ENCODE peak calls at places on chromosomes 11 and 22, in seven cellular contexts. H, N, K, M, L, B and U are unnamed samples.

GRCh38 chr22:30564045-30564765 is 10.3 kb downstream of the GAL3ST1 start:
- DNase-seq in H (no peak), N (no peak), K (no peak), M (no peak), L (no peak), B (no peak), U (no peak)

GRCh38 chr22:43000441-43001175 is 14.3 kb downstream of the PACSIN2 start:
- DNase-seq in H (no peak), N (no peak), K (no peak), M (no peak), L (no peak), B (no peak), U (peak; percentile 17)

GRCh38 chr11:45097721-45098493 is 48.5 kb upstream of the PRDM11 start:
- DNase-seq in H (peak; percentile 29), N (no peak), K (no peak), M (peak; percentile 55), L (no peak), B (no peak), U (peak; percentile 49)

GRCh38 chr22:35312198-35313059 is 12.7 kb downstream of the TOM1 start:
- DNase-seq in H (no peak), N (no peak), K (no peak), M (no peak), L (no peak), B (no peak), U (peak; percentile 62)

GRCh38 chr22:32416556-32417085 is 4.6 kb upstream of the RTCB start:
- DNase-seq in H (no peak), N (no peak), K (no peak), M (no peak), L (no peak), B (no peak), U (no peak)

GRCh38 chr11:17764446-17765218 is 30.1 kb downstream of the KCNC1 start:
- DNase-seq in H (no peak), N (no peak), K (no peak), M (no peak), L (no peak), B (no peak), U (no peak)

GRCh38 chr11:79285756-79286155 is 155.1 kb downstream of the TENM4 start:
- DNase-seq in H (no peak), N (no peak), K (no peak), M (no peak), L (no peak), B (no peak), U (no peak)

GRCh38 chr11:14411818-14412217 is 52.8 kb upstream of the RRAS2 start:
- DNase-seq in H (no peak), N (no peak), K (no peak), M (no peak), L (no peak), B (no peak), U (peak; percentile 93)

GRCh38 chr22:35728639-35729308 is 11.1 kb downstream of the APOL5 start:
- DNase-seq in H (no peak), N (no peak), K (no peak), M (no peak), L (no peak), B (no peak), U (peak; percentile 15)

GRCh38 chr11:1733009-1733715 is 17.2 kb downstream of the IFITM10 start:
- DNase-seq in H (no peak), N (no peak), K (no peak), M (no peak), L (no peak), B (no peak), U (no peak)

GRCh38 chr11:72411623-72412532 is 22.5 kb downstream of the CLPB start:
- DNase-seq in H (no peak), N (peak; percentile 55), K (no peak), M (no peak), L (no peak), B (no peak), U (no peak)

GRCh38 chr11:112581747-112582146 is 321.1 kb upstream of the PLET1 start:
- DNase-seq in H (no peak), N (no peak), K (no peak), M (no peak), L (no peak), B (no peak), U (no peak)

GRCh38 chr22:23518381-23519187 is 61.5 kb downstream of the IGLL1 start:
- DNase-seq in H (no peak), N (no peak), K (no peak), M (no peak), L (no peak), B (no peak), U (no peak)

GRCh38 chr22:42977574-42977973 is 37.4 kb downstream of the PACSIN2 start:
- DNase-seq in H (no peak), N (no peak), K (no peak), M (no peak), L (no peak), B (no peak), U (no peak)

GRCh38 chr11:29333993-29334780 is 682.6 kb downstream of the KCNA4 start:
- DNase-seq in H (no peak), N (peak; percentile 28), K (no peak), M (no peak), L (peak; percentile 15), B (no peak), U (peak; percentile 70)

GRCh38 chr11:60924906-60925684 is 835 bp downstream of the TMEM132A start:
- DNase-seq in H (no peak), N (no peak), K (no peak), M (no peak), L (peak; percentile 74), B (no peak), U (no peak)

GRCh38 chr11:118142809-118143208 is 9.8 kb downstream of the SCN4B start:
- DNase-seq in H (no peak), N (no peak), K (no peak), M (no peak), L (no peak), B (no peak), U (peak; percentile 20)

GRCh38 chr11:106986261-106986660 is 32.0 kb downstream of the GUCY1A2 start:
- DNase-seq in H (no peak), N (no peak), K (no peak), M (no peak), L (no peak), B (no peak), U (peak; percentile 69)

GRCh38 chr22:23070418-23071162 is at the start of gene GNAZ:
- DNase-seq in H (no peak), N (peak; percentile 53), K (no peak), M (peak; percentile 68), L (no peak), B (peak; percentile 51), U (no peak)

GRCh38 chr11:114059278-114059983 is at the start of gene ZBTB16:
- DNase-seq in H (peak; percentile 83), N (no peak), K (peak; percentile 19), M (peak; percentile 92), L (peak; percentile 49), B (peak; percentile 88), U (no peak)

GRCh38 chr11:2462092-2462985 is 17.5 kb downstream of the KCNQ1 start:
- DNase-seq in H (no peak), N (no peak), K (no peak), M (no peak), L (no peak), B (no peak), U (no peak)

GRCh38 chr11:46116007-46116711 is 5.1 kb downstream of the PHF21A start:
- DNase-seq in H (no peak), N (no peak), K (no peak), M (no peak), L (no peak), B (no peak), U (no peak)

GRCh38 chr11:945986-946385 is 20.3 kb downstream of the AP2A2 start:
- DNase-seq in H (peak; percentile 12), N (no peak), K (no peak), M (no peak), L (no peak), B (no peak), U (no peak)

GRCh38 chr11:9688716-9689511 is 25.0 kb downstream of the SWAP70 start:
- DNase-seq in H (no peak), N (peak; percentile 45), K (no peak), M (no peak), L (no peak), B (no peak), U (peak; percentile 49)

GRCh38 chr11:75371930-75372876 is 20.7 kb upstream of the ARRB1 start:
- DNase-seq in H (no peak), N (no peak), K (no peak), M (no peak), L (no peak), B (no peak), U (peak; percentile 97)

GRCh38 chr11:95024958-95025357 is at the start of gene KDM4E:
- DNase-seq in H (no peak), N (no peak), K (no peak), M (no peak), L (no peak), B (no peak), U (no peak)

GRCh38 chr11:69157156-69157821 is 1.6 kb downstream of the SMIM38 start:
- DNase-seq in H (peak; percentile 73), N (peak; percentile 79), K (no peak), M (no peak), L (no peak), B (peak; percentile 88), U (no peak)

GRCh38 chr11:45323598-45324249 is 37.6 kb upstream of the SYT13 start:
- DNase-seq in H (no peak), N (no peak), K (no peak), M (no peak), L (no peak), B (no peak), U (no peak)

GRCh38 chr11:132072044-132072879 is 701.8 kb downstream of the NTM start:
- DNase-seq in H (no peak), N (no peak), K (no peak), M (no peak), L (no peak), B (no peak), U (peak; percentile 87)

GRCh38 chr22:48784701-48785503 is 1042.8 kb downstream of the BRD1 start:
- DNase-seq in H (no peak), N (no peak), K (no peak), M (no peak), L (no peak), B (no peak), U (no peak)

GRCh38 chr22:46508391-46508999 is 28.9 kb downstream of the CELSR1 start:
- DNase-seq in H (no peak), N (no peak), K (no peak), M (no peak), L (no peak), B (no peak), U (no peak)

GRCh38 chr22:47112994-47113879 is 350.8 kb downstream of the TBC1D22A start:
- DNase-seq in H (no peak), N (no peak), K (no peak), M (no peak), L (no peak), B (no peak), U (no peak)

GRCh38 chr11:64659417-64660144 is 63.4 kb downstream of the NRXN2 start:
- DNase-seq in H (no peak), N (no peak), K (no peak), M (no peak), L (peak; percentile 89), B (no peak), U (peak; percentile 93)